ENCODE peak calls at places on chromosome 16, in ten cellular contexts. U, M, G, I, K, Q, E, P, T and Y are unnamed samples.

GRCh38 chr16:81500833-81501521 is 56.4 kb downstream of the CMIP start:
- DNase-seq in T (no peak), P (peak), E (no peak), G (no peak), I (peak), M (no peak), K (peak), U (peak), Q (no peak), Y (no peak)

GRCh38 chr16:14539156-14539555 is 90.9 kb downstream of the PARN start:
- DNase-seq in K (no peak), G (no peak), M (no peak), I (no peak), E (no peak), U (no peak), P (no peak), T (no peak), Q (no peak), Y (no peak)

GRCh38 chr16:48035142-48035541 is 120.7 kb downstream of the ABCC12 start:
- DNase-seq in U (no peak), Q (no peak), T (no peak), M (no peak), E (no peak), I (no peak), G (no peak), K (no peak), P (no peak), Y (no peak)

GRCh38 chr16:1707193-1707790 is 1.3 kb downstream of the MAPK8IP3 start:
- DNase-seq in M (no peak), U (no peak), Q (no peak), G (no peak), T (peak), E (no peak), K (no peak), P (peak), I (no peak), Y (no peak)

GRCh38 chr16:10729649-10730048 is 14.0 kb upstream of the NUBP1 start:
- DNase-seq in I (peak), G (no peak), E (no peak), M (no peak), K (no peak), P (peak), Q (no peak), U (no peak), T (no peak), Y (no peak)

GRCh38 chr16:68452176-68452575 is 3.9 kb upstream of the SMPD3 start:
- DNase-seq in Q (no peak), M (no peak), T (no peak), P (peak), I (peak), U (no peak), K (no peak), E (no peak), G (no peak), Y (no peak)

GRCh38 chr16:11047939-11048500 is 103.7 kb downstream of the CLEC16A start:
- DNase-seq in G (no peak), P (no peak), U (no peak), E (no peak), K (no peak), I (no peak), M (no peak), T (no peak), Q (no peak), Y (no peak)

GRCh38 chr16:87541004-87541881 is 48.4 kb upstream of the ZCCHC14 start:
- DNase-seq in I (no peak), G (no peak), K (peak), Q (peak), E (peak), P (peak), U (peak), T (no peak), M (no peak), Y (no peak)

GRCh38 chr16:53112015-53112414 is 57.2 kb downstream of the CHD9 start:
- DNase-seq in K (no peak), Q (no peak), E (no peak), I (no peak), G (peak), P (no peak), M (no peak), T (no peak), U (no peak), Y (no peak)

GRCh38 chr16:80862153-80862552 is 57.8 kb upstream of the CDYL2 start:
- DNase-seq in G (no peak), E (no peak), Q (no peak), I (no peak), P (no peak), T (no peak), K (no peak), M (no peak), U (no peak), Y (no peak)

GRCh38 chr16:84087461-84088151 is 29.1 kb downstream of the MBTPS1 start:
- DNase-seq in E (no peak), T (no peak), M (no peak), I (no peak), Q (no peak), G (no peak), K (no peak), U (no peak), P (no peak), Y (no peak)

GRCh38 chr16:30398660-30399434 is 3.6 kb downstream of the ZNF48 start:
- DNase-seq in P (no peak), K (no peak), T (no peak), I (no peak), U (no peak), Q (no peak), G (no peak), E (no peak), M (no peak), Y (no peak)

GRCh38 chr16:2663553-2664521 is 18.5 kb upstream of the KCTD5 start:
- DNase-seq in G (no peak), U (no peak), T (no peak), I (peak), Q (no peak), K (no peak), P (peak), M (no peak), E (no peak), Y (no peak)

GRCh38 chr16:72995151-72995881 is 52.6 kb downstream of the ZFHX3 start:
- DNase-seq in I (no peak), M (no peak), T (no peak), E (no peak), G (peak), U (peak), Q (no peak), K (no peak), P (no peak), Y (no peak)

GRCh38 chr16:65372171-65372570 is 250.3 kb upstream of the CDH11 start:
- DNase-seq in Q (no peak), U (no peak), P (no peak), M (no peak), E (no peak), K (no peak), I (no peak), T (no peak), G (no peak), Y (no peak)

GRCh38 chr16:88405325-88406060 is 22.7 kb downstream of the ZNF469 start:
- DNase-seq in Q (peak), K (no peak), I (no peak), E (peak), T (no peak), M (no peak), G (no peak), P (peak), U (peak), Y (no peak)

GRCh38 chr16:87460936-87461335 is 31.9 kb downstream of the ZCCHC14 start:
- DNase-seq in E (no peak), G (no peak), T (no peak), M (no peak), K (no peak), I (no peak), Q (no peak), P (no peak), U (no peak), Y (no peak)

GRCh38 chr16:49183911-49184310 is 97.7 kb downstream of the CBLN1 start:
- DNase-seq in G (peak), T (peak), E (no peak), K (no peak), U (no peak), P (no peak), Q (no peak), M (no peak), I (no peak), Y (no peak)

GRCh38 chr16:10521681-10522274 is 58.6 kb downstream of the EMP2 start:
- DNase-seq in K (peak), Q (peak), G (peak), E (peak), I (no peak), T (peak), U (peak), M (no peak), P (peak), Y (no peak)

GRCh38 chr16:68737730-68738590 is 868 bp downstream of the CDH1 start:
- DNase-seq in E (no peak), I (no peak), K (no peak), P (no peak), G (peak), M (peak), Q (peak), T (peak), U (no peak), Y (no peak)

GRCh38 chr16:75308011-75308410 is 56.6 kb upstream of the BCAR1 start:
- DNase-seq in M (no peak), Q (no peak), P (no peak), E (no peak), T (no peak), I (no peak), G (no peak), K (no peak), U (no peak), Y (no peak)

GRCh38 chr16:77896357-77896972 is 108.1 kb downstream of the VAT1L start:
- DNase-seq in T (peak), M (no peak), U (no peak), I (no peak), Q (no peak), P (no peak), G (no peak), K (no peak), E (no peak), Y (no peak)

GRCh38 chr16:15404792-15405191 is 9.2 kb downstream of the MPV17L start:
- DNase-seq in I (no peak), K (no peak), M (no peak), T (no peak), E (peak), G (no peak), P (peak), U (peak), Q (peak), Y (no peak)

GRCh38 chr16:79928142-79928735 is 327.7 kb upstream of the MAF start:
- DNase-seq in U (no peak), P (no peak), T (no peak), G (no peak), E (no peak), M (no peak), K (no peak), I (no peak), Q (peak), Y (no peak)

GRCh38 chr16:2339521-2340484 is 725 bp downstream of the ABCA3 start:
- DNase-seq in E (peak), U (peak), K (no peak), T (peak), P (peak), G (peak), M (peak), I (no peak), Q (peak), Y (peak)

GRCh38 chr16:79436885-79437284 is 163.7 kb downstream of the MAF start:
- DNase-seq in M (no peak), U (no peak), K (no peak), E (no peak), P (no peak), Q (no peak), G (no peak), T (no peak), I (no peak), Y (no peak)

GRCh38 chr16:74695450-74696422 is 4.9 kb downstream of the MLKL start:
- DNase-seq in M (peak), K (peak), U (peak), P (peak), T (peak), E (peak), I (peak), G (peak), Q (peak), Y (peak)

GRCh38 chr16:65280988-65281530 is 159.2 kb upstream of the CDH11 start:
- DNase-seq in Q (no peak), G (no peak), M (no peak), U (no peak), P (no peak), K (no peak), I (no peak), E (no peak), T (no peak), Y (no peak)

GRCh38 chr16:81616321-81617020 is 162.6 kb upstream of the PLCG2 start:
- DNase-seq in I (no peak), E (peak), P (peak), K (no peak), U (no peak), M (peak), T (peak), Q (peak), G (no peak), Y (no peak)

GRCh38 chr16:66580605-66581209 is 1.4 kb downstream of the CMTM2 start:
- DNase-seq in U (no peak), E (no peak), G (no peak), I (peak), P (peak), Q (no peak), T (peak), K (peak), M (no peak), Y (no peak)
- TF ChIP-seq CTCF in U (no peak), E (no peak), G (no peak), I (peak), P (peak), Q (no peak), T (no peak), K (peak), M (no peak), Y (no peak)

GRCh38 chr16:58518083-58518979 is 3.0 kb downstream of the SETD6 start:
- DNase-seq in G (no peak), P (no peak), E (no peak), U (no peak), M (no peak), T (no peak), Q (no peak), K (no peak), I (no peak), Y (no peak)

GRCh38 chr16:58513874-58514273 is 1.4 kb upstream of the SETD6 start:
- DNase-seq in M (no peak), Q (no peak), P (peak), E (no peak), I (no peak), U (no peak), T (no peak), K (no peak), G (no peak), Y (no peak)

GRCh38 chr16:58516768-58517107 is 1.4 kb downstream of the SETD6 start:
- DNase-seq in K (no peak), G (no peak), P (no peak), U (no peak), Q (no peak), E (no peak), I (no peak), T (no peak), M (no peak), Y (no peak)

GRCh38 chr16:58515871-58516767 is 802 bp downstream of the SETD6 start:
- DNase-seq in U (peak), I (no peak), P (no peak), T (peak), K (no peak), E (no peak), M (peak), G (peak), Q (peak), Y (no peak)

GRCh38 chr16:58515125-58515870 is at the start of gene SETD6:
- DNase-seq in T (peak), U (peak), Q (peak), I (peak), K (peak), M (peak), G (peak), P (peak), E (peak), Y (peak)
- TF ChIP-seq CTCF in T (peak), U (no peak), Q (no peak), I (no peak), K (no peak), M (peak), G (peak), P (peak), E (no peak), Y (no peak)

GRCh38 chr16:185691-186090 is 5.4 kb downstream of the HBQ1 start:
- DNase-seq in T (no peak), G (no peak), I (no peak), E (no peak), K (no peak), Q (no peak), M (no peak), U (no peak), P (no peak), Y (no peak)

GRCh38 chr16:189604-190186 is 9.4 kb downstream of the HBQ1 start:
- DNase-seq in K (no peak), T (no peak), P (no peak), G (no peak), Q (no peak), U (no peak), E (no peak), I (no peak), M (no peak), Y (no peak)

GRCh38 chr16:187330-187729 is 7.1 kb downstream of the HBQ1 start:
- DNase-seq in I (no peak), T (no peak), E (no peak), M (no peak), K (no peak), U (no peak), Q (no peak), P (no peak), G (no peak), Y (no peak)

GRCh38 chr16:191783-192294 is 11.6 kb downstream of the HBQ1 start:
- DNase-seq in T (no peak), Q (no peak), G (no peak), U (no peak), I (no peak), E (no peak), K (no peak), M (no peak), P (no peak), Y (no peak)

DNA sequence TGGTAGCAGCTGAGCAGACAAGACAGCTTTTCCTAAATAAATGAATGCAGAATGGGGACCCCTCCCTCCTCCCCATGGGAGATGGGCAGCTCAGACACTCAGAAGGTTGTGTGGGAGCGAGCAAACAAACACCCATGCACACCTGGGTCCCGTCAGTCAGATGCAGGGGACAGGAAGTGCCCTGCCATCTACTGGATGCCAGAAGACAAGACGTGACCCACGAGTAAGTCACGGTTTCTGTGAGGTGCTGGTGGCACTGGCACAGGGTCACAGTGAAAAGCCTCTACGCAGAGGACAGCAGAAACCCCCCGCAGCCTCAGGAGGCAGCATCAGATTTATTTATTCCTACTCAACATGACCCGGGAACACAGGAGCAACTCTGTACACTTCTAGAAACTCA is 8.4 kb downstream of the HBQ1 start:
- DNase-seq in K (no peak), T (no peak), Q (no peak), G (no peak), U (no peak), I (no peak), E (no peak), P (no peak), M (no peak), Y (no peak)
- TF ChIP-seq CTCF in K (no peak), T (no peak), Q (no peak), G (peak), U (no peak), I (no peak), E (no peak), P (no peak), M (no peak), Y (no peak)

GRCh38 chr16:67028167-67028554 is 788 bp upstream of the CBFB start:
- DNase-seq in T (no peak), I (no peak), Q (no peak), E (no peak), G (no peak), P (no peak), U (peak), K (no peak), M (no peak), Y (no peak)
- TF ChIP-seq CTCF in T (no peak), I (no peak), Q (no peak), E (no peak), G (no peak), P (no peak), U (no peak), K (no peak), M (no peak), Y (no peak)

GRCh38 chr16:57244767-57245471 is at the start of gene ARL2BP:
- DNase-seq in M (peak), K (peak), U (peak), E (peak), T (peak), Q (peak), G (peak), P (peak), I (peak), Y (peak)
- TF ChIP-seq CTCF in M (peak), K (peak), U (peak), E (peak), T (no peak), Q (no peak), G (peak), P (no peak), I (no peak), Y (no peak)